ENCODE peak calls at places on chromosomes 1 and 21, in five cellular contexts. Y is A549, X is HepG2, N is K562, E is H1. F is an unnamed sample.

GRCh38 chr1:111989531-111990025 is at the start of gene KCND3:
- DNase-seq in Y (no peak), N (peak), X (no peak), E (peak), F (no peak)

GRCh38 chr1:36982708-36983107 is 51.6 kb downstream of the GRIK3 start:
- DNase-seq in X (no peak), E (no peak), N (no peak), Y (no peak), F (no peak)

GRCh38 chr1:78606274-78606673 is 14.0 kb upstream of the IFI44L start:
- DNase-seq in E (no peak), N (no peak), X (no peak), Y (no peak), F (no peak)

GRCh38 chr1:51990478-51990965 is at the start of gene RAB3B:
- DNase-seq in N (peak), X (peak), E (peak), Y (peak), F (peak)

GRCh38 chr21:30733026-30733425 is 14.0 kb downstream of the KRTAP21-2 start:
- DNase-seq in Y (no peak), X (no peak), N (no peak), E (no peak), F (no peak)

GRCh38 chr1:237309595-237310118 is 267.7 kb downstream of the RYR2 start:
- DNase-seq in X (no peak), Y (no peak), N (no peak), E (peak), F (no peak)

GRCh38 chr1:230109871-230110667 is 43.0 kb downstream of the GALNT2 start:
- DNase-seq in E (no peak), N (no peak), Y (no peak), X (peak), F (no peak)

GRCh38 chr21:41361053-41361785 is 608 bp upstream of the MX2 start:
- DNase-seq in Y (no peak), N (no peak), X (peak), E (no peak), F (no peak)

GRCh38 chr1:94258873-94259331 is 21.5 kb upstream of the ARHGAP29 start:
- DNase-seq in E (no peak), Y (no peak), N (no peak), X (peak), F (peak)

GRCh38 chr1:115669002-115669673 is 27.4 kb downstream of the VANGL1 start:
- DNase-seq in X (peak), N (peak), Y (no peak), E (no peak), F (peak)

GRCh38 chr1:21397813-21398188 is 42.1 kb upstream of the NBPF3 start:
- DNase-seq in N (peak), X (no peak), E (peak), Y (no peak), F (no peak)

GRCh38 chr1:183907106-183907505 is 102.2 kb downstream of the RGL1 start:
- DNase-seq in X (no peak), N (no peak), E (no peak), Y (no peak), F (no peak)

GRCh38 chr1:22636369-22636768 is at the start of gene C1QA:
- DNase-seq in E (no peak), X (no peak), N (no peak), Y (no peak), F (no peak)

GRCh38 chr1:67609572-67609939 is 75.4 kb upstream of the GADD45A start:
- DNase-seq in Y (no peak), X (no peak), E (no peak), N (no peak), F (no peak)

GRCh38 chr1:40014812-40015594 is 25.5 kb upstream of the CAP1 start:
- DNase-seq in N (no peak), X (no peak), Y (peak), E (no peak), F (peak)

GRCh38 chr1:216422821-216423529 is at the start of gene USH2A:
- DNase-seq in X (no peak), Y (no peak), N (no peak), E (no peak), F (no peak)

GRCh38 chr1:5992814-5993552 is 758 bp upstream of the NPHP4 start:
- DNase-seq in N (peak), Y (no peak), X (no peak), E (no peak), F (no peak)

GRCh38 chr1:40094481-40095110 is 2.5 kb downstream of the PPT1 start:
- DNase-seq in X (no peak), E (no peak), Y (no peak), N (no peak), F (no peak)

GRCh38 chr1:44636711-44637589 is 37.3 kb downstream of the TMEM53 start:
- DNase-seq in N (no peak), X (no peak), Y (no peak), E (no peak), F (no peak)

GRCh38 chr1:59703226-59703917 is 111.4 kb upstream of the HOOK1 start:
- DNase-seq in N (no peak), Y (no peak), X (no peak), E (no peak), F (peak)

GRCh38 chr1:222109836-222110235 is 367.9 kb upstream of the DUSP10 start:
- DNase-seq in E (no peak), X (no peak), Y (no peak), N (no peak), F (no peak)

GRCh38 chr1:28112388-28113311 is 24.2 kb upstream of the EYA3 start:
- DNase-seq in Y (no peak), X (peak), N (peak), E (no peak), F (peak)

GRCh38 chr1:10429868-10430215 is 391 bp upstream of the CENPS start:
- DNase-seq in E (no peak), N (no peak), Y (no peak), X (no peak), F (peak)

GRCh38 chr1:55275976-55276375 is 60.8 kb upstream of the USP24 start:
- DNase-seq in Y (no peak), E (no peak), N (peak), X (no peak), F (peak)

GRCh38 chr21:32021319-32022027 is 148.7 kb downstream of the HUNK start:
- DNase-seq in N (no peak), Y (no peak), E (no peak), X (no peak), F (no peak)

GRCh38 chr1:161791889-161792655 is 26.0 kb downstream of the ATF6 start:
- DNase-seq in E (no peak), X (no peak), Y (no peak), N (no peak), F (no peak)

GRCh38 chr1:153699116-153699515 is 20.6 kb downstream of the NPR1 start:
- DNase-seq in N (no peak), E (no peak), Y (no peak), X (no peak), F (no peak)

DNA sequence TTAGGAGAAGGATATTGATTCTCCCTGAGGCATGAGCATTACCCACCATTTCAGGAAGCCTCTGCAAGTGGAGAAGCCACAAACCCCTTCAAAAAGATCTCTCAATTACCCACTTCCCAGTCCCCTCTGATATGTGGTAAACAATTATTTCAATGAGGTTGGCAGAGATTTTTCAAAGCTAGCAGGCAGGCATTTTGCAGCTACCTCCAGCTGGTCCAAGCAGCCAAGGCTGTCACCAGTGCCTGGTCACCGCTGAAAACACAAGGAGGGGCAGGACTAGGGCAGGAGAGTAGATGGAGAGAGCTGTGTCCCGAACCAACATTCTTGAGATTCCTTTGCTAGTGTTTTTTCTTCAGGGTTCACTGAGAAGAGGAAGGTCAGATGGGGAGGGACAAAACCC is 22.5 kb downstream of the APP start:
- DNase-seq in X (no peak), Y (peak), N (no peak), E (no peak), F (peak)
- H3K4me2 ChIP-seq in X (no peak), Y (peak), N (no peak), E (peak), F (peak)

DNA sequence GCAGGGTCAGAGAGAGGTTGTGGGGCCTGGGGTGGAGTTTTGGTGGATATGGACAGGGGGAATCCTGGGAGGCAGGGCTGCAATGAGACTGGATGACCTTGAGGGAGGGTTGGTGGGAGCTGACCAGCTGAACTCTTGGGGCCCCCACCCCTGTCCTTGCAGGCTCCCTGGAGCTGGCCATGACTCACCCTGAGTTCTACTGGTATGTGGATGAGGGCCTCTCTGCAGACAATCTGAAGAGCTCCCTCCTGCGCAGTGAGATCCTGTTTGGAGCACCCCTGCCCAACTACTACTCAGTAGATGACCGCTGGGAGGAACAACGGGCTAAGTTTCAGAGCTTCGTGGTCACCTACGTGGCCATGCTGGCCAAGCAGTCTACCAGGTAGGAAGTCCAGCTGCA is 23.6 kb downstream of the DISP3 start:
- DNase-seq in Y (no peak), X (no peak), N (no peak), E (no peak), F (no peak)
- TF ChIP-seq JUN in Y (no peak), X (no peak), N (no peak), E (no peak), F (no peak)

GRCh38 chr1:117678246-117678977 is 72.6 kb downstream of the TENT5C start:
- DNase-seq in E (no peak), N (no peak), X (no peak), Y (no peak), F (no peak)
- H3K4me2 ChIP-seq in E (no peak), N (no peak), X (no peak), Y (no peak), F (no peak)

GRCh38 chr1:151311589-151312331 is 15.5 kb downstream of the PI4KB start:
- DNase-seq in Y (peak), X (peak), N (peak), E (no peak), F (peak)
- TF ChIP-seq JUN in Y (peak), X (peak), N (peak), E (no peak), F (peak)